ENCODE peak calls at places on chromosomes 11 and 22, in ten cellular contexts. One of them, this sample, is unnamed.

GRCh38 chr22:48708558-48709245 is 1119.0 kb downstream of the BRD1 start:
- DNase-seq in psoas muscle: no peak
- DNase-seq in MG63: no peak
- DNase-seq in GM23248: no peak
- DNase-seq in BJ: no peak
- DNase-seq in AG04450: no peak
- DNase-seq in IMR-90: no peak
- DNase-seq in mesendoderm: no peak
- DNase-seq in endodermal cell: peak
- DNase-seq in fibroblast of mammary gland: no peak
- DNase-seq in this sample: no peak

GRCh38 chr11:92791886-92792285 is 177.6 kb upstream of the MTNR1B start:
- DNase-seq in endodermal cell: no peak
- DNase-seq in fibroblast of mammary gland: no peak
- DNase-seq in MG63: no peak
- DNase-seq in IMR-90: no peak
- DNase-seq in mesendoderm: no peak
- DNase-seq in AG04450: no peak
- DNase-seq in GM23248: no peak
- DNase-seq in psoas muscle: no peak
- DNase-seq in BJ: no peak
- DNase-seq in this sample: no peak

GRCh38 chr11:6629892-6630631 is 10.8 kb upstream of the TPP1 start:
- DNase-seq in IMR-90: no peak
- DNase-seq in AG04450: no peak
- DNase-seq in MG63: no peak
- DNase-seq in BJ: no peak
- DNase-seq in endodermal cell: peak
- DNase-seq in psoas muscle: no peak
- DNase-seq in fibroblast of mammary gland: no peak
- DNase-seq in mesendoderm: peak
- DNase-seq in GM23248: no peak
- DNase-seq in this sample: no peak

GRCh38 chr11:117002639-117003305 is 95.5 kb downstream of the SIK3 start:
- DNase-seq in GM23248: no peak
- DNase-seq in AG04450: no peak
- DNase-seq in mesendoderm: no peak
- DNase-seq in psoas muscle: no peak
- DNase-seq in fibroblast of mammary gland: no peak
- DNase-seq in endodermal cell: no peak
- DNase-seq in IMR-90: no peak
- DNase-seq in BJ: no peak
- DNase-seq in MG63: no peak
- DNase-seq in this sample: no peak

GRCh38 chr22:33202455-33202854 is 144.3 kb upstream of the SYN3 start:
- DNase-seq in GM23248: no peak
- DNase-seq in psoas muscle: no peak
- DNase-seq in AG04450: no peak
- DNase-seq in fibroblast of mammary gland: no peak
- DNase-seq in BJ: no peak
- DNase-seq in MG63: no peak
- DNase-seq in mesendoderm: no peak
- DNase-seq in endodermal cell: no peak
- DNase-seq in IMR-90: no peak
- DNase-seq in this sample: no peak

GRCh38 chr11:43567396-43567975 is 113.1 kb upstream of the HSD17B12 start:
- DNase-seq in AG04450: peak
- DNase-seq in BJ: no peak
- DNase-seq in GM23248: peak
- DNase-seq in endodermal cell: peak
- DNase-seq in fibroblast of mammary gland: peak
- DNase-seq in IMR-90: peak
- DNase-seq in MG63: no peak
- DNase-seq in psoas muscle: no peak
- DNase-seq in mesendoderm: peak
- DNase-seq in this sample: no peak

GRCh38 chr11:10600570-10601248 is 32.2 kb upstream of the LYVE1 start:
- DNase-seq in IMR-90: no peak
- DNase-seq in psoas muscle: peak
- DNase-seq in GM23248: no peak
- DNase-seq in MG63: no peak
- DNase-seq in AG04450: no peak
- DNase-seq in endodermal cell: no peak
- DNase-seq in fibroblast of mammary gland: no peak
- DNase-seq in mesendoderm: no peak
- DNase-seq in BJ: no peak
- DNase-seq in this sample: no peak

GRCh38 chr11:18657696-18658095 is 23.6 kb upstream of the SPTY2D1 start:
- DNase-seq in MG63: no peak
- DNase-seq in BJ: no peak
- DNase-seq in AG04450: no peak
- DNase-seq in endodermal cell: no peak
- DNase-seq in mesendoderm: no peak
- DNase-seq in GM23248: no peak
- DNase-seq in fibroblast of mammary gland: no peak
- DNase-seq in IMR-90: no peak
- DNase-seq in psoas muscle: no peak
- DNase-seq in this sample: no peak

GRCh38 chr22:39415506-39415905 is 15.9 kb downstream of the TAB1 start:
- DNase-seq in GM23248: no peak
- DNase-seq in AG04450: no peak
- DNase-seq in BJ: no peak
- DNase-seq in mesendoderm: no peak
- DNase-seq in fibroblast of mammary gland: no peak
- DNase-seq in endodermal cell: no peak
- DNase-seq in psoas muscle: no peak
- DNase-seq in IMR-90: no peak
- DNase-seq in MG63: no peak
- DNase-seq in this sample: no peak

GRCh38 chr11:62556102-62556871 is 9.7 kb upstream of the AHNAK start:
- DNase-seq in endodermal cell: peak
- DNase-seq in GM23248: peak
- DNase-seq in MG63: peak
- DNase-seq in BJ: peak
- DNase-seq in psoas muscle: peak
- DNase-seq in AG04450: peak
- DNase-seq in fibroblast of mammary gland: peak
- DNase-seq in mesendoderm: peak
- DNase-seq in IMR-90: peak
- DNase-seq in this sample: peak
- H3K4me3 ChIP-seq in endodermal cell: peak
- H3K4me3 ChIP-seq in GM23248: peak
- H3K4me3 ChIP-seq in MG63: no peak
- H3K4me3 ChIP-seq in BJ: peak
- H3K4me3 ChIP-seq in psoas muscle: peak
- H3K4me3 ChIP-seq in AG04450: peak
- H3K4me3 ChIP-seq in fibroblast of mammary gland: peak
- H3K4me3 ChIP-seq in mesendoderm: no peak
- H3K4me3 ChIP-seq in IMR-90: peak
- H3K4me3 ChIP-seq in this sample: peak

DNA sequence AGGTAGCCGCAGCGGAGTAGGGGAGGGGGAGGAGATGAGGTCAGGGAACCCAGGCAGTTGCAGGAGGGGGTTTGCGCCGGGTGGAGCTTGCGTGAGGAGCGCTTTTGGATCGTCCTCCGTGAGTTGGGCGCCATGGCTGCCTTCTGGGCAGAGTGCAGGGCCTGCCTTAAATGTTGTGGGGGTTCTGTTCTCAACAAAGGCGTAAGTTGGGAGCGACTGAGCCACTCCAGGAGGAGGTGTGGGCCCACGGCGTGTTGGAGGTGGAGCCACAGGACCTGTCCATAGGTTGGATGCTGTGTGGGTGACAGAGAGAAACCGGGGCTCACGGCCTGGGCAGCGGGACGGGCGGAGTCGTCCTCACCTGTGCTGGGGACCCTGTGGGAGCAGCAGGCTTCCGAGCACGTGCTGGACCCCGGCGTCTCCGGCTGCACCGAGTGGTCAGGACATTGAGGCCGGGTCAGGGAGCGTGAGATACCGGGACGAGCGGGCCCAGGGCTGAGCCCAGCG is 1.1 kb upstream of the PGGHG start:
- DNase-seq in BJ: no peak
- DNase-seq in AG04450: no peak
- DNase-seq in mesendoderm: no peak
- DNase-seq in endodermal cell: no peak
- DNase-seq in psoas muscle: peak
- DNase-seq in MG63: no peak
- DNase-seq in GM23248: no peak
- DNase-seq in fibroblast of mammary gland: no peak
- DNase-seq in IMR-90: no peak
- DNase-seq in this sample: no peak
- H3K4me3 ChIP-seq in BJ: peak
- H3K4me3 ChIP-seq in AG04450: peak
- H3K4me3 ChIP-seq in mesendoderm: peak
- H3K4me3 ChIP-seq in endodermal cell: peak
- H3K4me3 ChIP-seq in psoas muscle: peak
- H3K4me3 ChIP-seq in MG63: peak
- H3K4me3 ChIP-seq in GM23248: peak
- H3K4me3 ChIP-seq in fibroblast of mammary gland: peak
- H3K4me3 ChIP-seq in IMR-90: peak
- H3K4me3 ChIP-seq in this sample: peak

DNA sequence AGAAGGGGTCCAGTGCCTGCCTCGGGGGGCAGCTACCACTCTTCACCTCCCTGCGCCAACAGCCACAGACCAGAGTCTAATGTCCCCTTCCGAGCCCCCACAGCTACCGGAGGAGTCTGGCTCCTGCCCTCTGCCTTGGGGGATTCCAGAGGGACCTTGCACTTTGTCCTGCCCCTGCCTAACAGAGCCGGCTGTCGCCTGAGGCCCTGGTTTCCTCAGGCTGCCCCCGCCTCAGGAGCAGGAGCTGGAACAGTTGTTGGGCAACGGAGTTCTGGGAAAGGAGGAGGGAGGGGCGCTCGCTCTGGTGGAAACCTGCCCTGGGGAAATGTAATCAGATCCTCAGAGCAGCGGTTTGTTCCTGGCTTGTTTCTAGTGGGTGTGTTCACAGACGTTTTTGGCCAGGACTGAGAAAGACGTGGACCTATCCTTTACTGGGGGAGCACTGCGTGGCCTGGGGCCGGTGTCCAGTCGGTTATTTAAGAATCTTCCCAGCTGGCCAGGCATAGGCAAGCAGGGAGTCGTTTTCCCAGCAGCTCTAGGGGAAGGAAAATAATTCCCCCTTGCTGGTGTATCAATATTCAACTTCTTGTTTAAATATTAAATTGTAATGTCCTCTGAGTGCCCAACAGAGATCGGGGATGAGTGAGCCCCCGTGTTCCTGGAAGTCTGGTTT is 32.3 kb downstream of the A4GALT start:
- DNase-seq in MG63: peak
- DNase-seq in mesendoderm: peak
- DNase-seq in GM23248: peak
- DNase-seq in psoas muscle: peak
- DNase-seq in AG04450: peak
- DNase-seq in fibroblast of mammary gland: peak
- DNase-seq in endodermal cell: peak
- DNase-seq in BJ: peak
- DNase-seq in IMR-90: peak
- DNase-seq in this sample: no peak
- H3K4me3 ChIP-seq in MG63: no peak
- H3K4me3 ChIP-seq in mesendoderm: no peak
- H3K4me3 ChIP-seq in GM23248: peak
- H3K4me3 ChIP-seq in psoas muscle: peak
- H3K4me3 ChIP-seq in AG04450: no peak
- H3K4me3 ChIP-seq in fibroblast of mammary gland: no peak
- H3K4me3 ChIP-seq in endodermal cell: no peak
- H3K4me3 ChIP-seq in BJ: no peak
- H3K4me3 ChIP-seq in IMR-90: no peak
- H3K4me3 ChIP-seq in this sample: peak

GRCh38 chr22:20088263-20088648 is 8.2 kb downstream of the DGCR8 start:
- DNase-seq in AG04450: no peak
- DNase-seq in fibroblast of mammary gland: no peak
- DNase-seq in GM23248: no peak
- DNase-seq in psoas muscle: no peak
- DNase-seq in mesendoderm: no peak
- DNase-seq in endodermal cell: no peak
- DNase-seq in IMR-90: no peak
- DNase-seq in BJ: no peak
- DNase-seq in MG63: no peak
- DNase-seq in this sample: no peak

GRCh38 chr22:20086101-20086599 is 6.1 kb downstream of the DGCR8 start:
- DNase-seq in mesendoderm: no peak
- DNase-seq in MG63: no peak
- DNase-seq in AG04450: no peak
- DNase-seq in BJ: no peak
- DNase-seq in GM23248: no peak
- DNase-seq in fibroblast of mammary gland: no peak
- DNase-seq in IMR-90: no peak
- DNase-seq in psoas muscle: no peak
- DNase-seq in endodermal cell: no peak
- DNase-seq in this sample: no peak

GRCh38 chr22:20089226-20089976 is 9.4 kb downstream of the DGCR8 start:
- DNase-seq in psoas muscle: no peak
- DNase-seq in IMR-90: no peak
- DNase-seq in MG63: no peak
- DNase-seq in GM23248: no peak
- DNase-seq in fibroblast of mammary gland: no peak
- DNase-seq in endodermal cell: no peak
- DNase-seq in BJ: no peak
- DNase-seq in AG04450: no peak
- DNase-seq in mesendoderm: no peak
- DNase-seq in this sample: no peak

GRCh38 chr22:20086763-20087162 is 6.7 kb downstream of the DGCR8 start:
- DNase-seq in IMR-90: no peak
- DNase-seq in BJ: no peak
- DNase-seq in AG04450: no peak
- DNase-seq in mesendoderm: no peak
- DNase-seq in endodermal cell: no peak
- DNase-seq in MG63: no peak
- DNase-seq in psoas muscle: no peak
- DNase-seq in GM23248: no peak
- DNase-seq in fibroblast of mammary gland: no peak
- DNase-seq in this sample: no peak

DNA sequence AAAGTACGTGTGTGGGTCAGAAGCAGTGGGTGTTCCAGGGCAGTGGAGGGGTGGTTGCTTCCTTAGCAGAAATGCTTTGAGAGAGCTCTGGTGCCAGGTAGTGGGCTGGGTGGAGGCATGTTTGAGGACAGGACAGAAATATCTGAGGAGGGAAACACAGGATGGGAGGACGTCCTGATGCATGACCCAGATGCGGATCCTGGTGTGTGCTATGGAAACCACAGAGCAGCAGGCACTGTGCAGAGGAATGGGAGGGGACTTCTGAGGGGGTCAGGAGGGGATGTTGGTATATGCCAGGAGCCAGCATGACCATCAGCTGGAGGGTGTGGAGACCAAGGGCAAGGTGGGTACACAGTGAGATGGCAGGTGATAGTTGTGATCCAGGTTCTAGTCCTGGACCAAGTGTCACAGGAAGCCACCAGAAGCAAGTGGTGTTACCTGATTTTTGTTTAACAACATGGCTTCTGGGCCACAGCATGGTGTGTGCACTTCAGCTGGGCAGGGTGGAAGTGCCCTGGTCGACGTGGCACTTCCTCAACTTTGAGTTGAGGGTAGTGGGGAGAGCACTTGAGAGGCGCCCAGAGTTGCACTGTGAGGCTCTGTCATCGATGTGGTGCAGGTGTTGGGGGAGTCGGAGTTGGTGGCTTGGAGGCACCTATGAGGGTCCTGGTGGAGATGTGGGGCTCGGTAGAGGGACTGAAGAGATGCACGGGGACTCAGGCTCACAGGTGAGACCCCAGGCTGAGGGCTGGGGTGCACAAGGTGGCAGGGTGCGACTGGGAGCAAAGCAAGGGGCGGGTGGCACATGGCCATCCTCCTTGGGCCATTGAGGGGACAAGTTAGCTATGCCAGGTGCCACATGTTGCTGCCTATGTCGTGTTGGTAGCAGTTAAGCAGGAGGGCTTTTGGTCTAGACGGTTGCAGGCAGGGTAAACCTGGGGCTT is 7.5 kb downstream of the DGCR8 start:
- DNase-seq in endodermal cell: no peak
- DNase-seq in IMR-90: no peak
- DNase-seq in fibroblast of mammary gland: no peak
- DNase-seq in mesendoderm: no peak
- DNase-seq in MG63: no peak
- DNase-seq in BJ: no peak
- DNase-seq in psoas muscle: no peak
- DNase-seq in AG04450: no peak
- DNase-seq in GM23248: no peak
- DNase-seq in this sample: no peak
- H3K4me3 ChIP-seq in endodermal cell: no peak
- H3K4me3 ChIP-seq in IMR-90: no peak
- H3K4me3 ChIP-seq in fibroblast of mammary gland: no peak
- H3K4me3 ChIP-seq in mesendoderm: no peak
- H3K4me3 ChIP-seq in MG63: no peak
- H3K4me3 ChIP-seq in BJ: no peak
- H3K4me3 ChIP-seq in psoas muscle: no peak
- H3K4me3 ChIP-seq in AG04450: no peak
- H3K4me3 ChIP-seq in GM23248: no peak
- H3K4me3 ChIP-seq in this sample: no peak

This sample was measured in retinal pigment epithelial cell.